ENCODE peak calls at places on chromosomes 1 and 21, in four cellular contexts. W is GM12891, X is HL-60, H is K562. R is an unnamed sample.

GRCh38 chr1:145759713-145760112 is 40.4 kb downstream of the CD160 start:
- DNase-seq in H (no peak), W (no peak), X (no peak), R (no peak)

GRCh38 chr1:16009030-16009460 is 5.0 kb downstream of the SRARP start:
- DNase-seq in H (peak), X (peak), W (no peak), R (no peak)

GRCh38 chr1:10556430-10557005 is 81.8 kb downstream of the PEX14 start:
- DNase-seq in H (peak), W (no peak), X (no peak), R (no peak)

GRCh38 chr1:64663654-64664053 is 81.2 kb upstream of the RAVER2 start:
- DNase-seq in X (peak), W (no peak), H (peak), R (no peak)

GRCh38 chr1:184621262-184621661 is 133.4 kb downstream of the EDEM3 start:
- DNase-seq in W (no peak), X (no peak), H (no peak), R (no peak)

GRCh38 chr1:78673120-78673519 is 23.5 kb downstream of the IFI44 start:
- DNase-seq in X (no peak), W (no peak), H (no peak), R (no peak)

GRCh38 chr1:204254031-204254661 is 40.4 kb upstream of the GOLT1A start:
- DNase-seq in H (no peak), X (peak), W (no peak), R (no peak)

GRCh38 chr1:194833111-194833510 is 1646.7 kb upstream of the B3GALT2 start:
- DNase-seq in X (no peak), W (no peak), H (no peak), R (no peak)

GRCh38 chr21:32423320-32423719 is 10.8 kb downstream of the EVA1C start:
- DNase-seq in X (no peak), H (no peak), W (no peak), R (no peak)

GRCh38 chr1:59266180-59266926 is 30.5 kb upstream of the FGGY start:
- DNase-seq in H (no peak), W (no peak), X (peak), R (peak)

GRCh38 chr1:41622859-41623732 is 138.6 kb upstream of the EDN2 start:
- DNase-seq in H (no peak), X (no peak), W (peak), R (peak)

GRCh38 chr1:201015551-201016091 is 7.9 kb downstream of the KIF21B start:
- DNase-seq in H (peak), W (no peak), X (peak), R (no peak)

GRCh38 chr1:37325509-37326437 is 148.6 kb upstream of the ZC3H12A start:
- DNase-seq in W (no peak), X (no peak), H (peak), R (no peak)

GRCh38 chr1:41319803-41320711 is 41.2 kb upstream of the FOXO6 start:
- DNase-seq in H (no peak), W (no peak), X (no peak), R (no peak)

GRCh38 chr1:31591425-31592093 is 15.2 kb downstream of the TINAGL1 start:
- DNase-seq in X (no peak), H (no peak), W (no peak), R (no peak)

GRCh38 chr1:178774263-178774662 is 49.2 kb downstream of the RALGPS2 start:
- DNase-seq in W (no peak), H (peak), X (no peak), R (no peak)

GRCh38 chr1:57300186-57300585 is 123.7 kb downstream of the DAB1 start:
- DNase-seq in W (no peak), X (no peak), H (no peak), R (no peak)

GRCh38 chr1:4634793-4635406 is 19.5 kb upstream of the AJAP1 start:
- DNase-seq in W (no peak), X (no peak), H (no peak), R (no peak)

GRCh38 chr1:66563094-66563800 is 29.3 kb downstream of the SGIP1 start:
- DNase-seq in W (no peak), X (no peak), H (no peak), R (no peak)

GRCh38 chr1:237795558-237795957 is 95.2 kb downstream of the ZP4 start:
- DNase-seq in W (no peak), H (no peak), X (no peak), R (no peak)

GRCh38 chr1:220789532-220790147 is 2.9 kb downstream of the MTARC1 start:
- DNase-seq in X (peak), W (no peak), H (no peak), R (no peak)

GRCh38 chr1:18592368-18592767 is 38.3 kb upstream of the PAX7 start:
- DNase-seq in W (no peak), H (no peak), X (no peak), R (no peak)

GRCh38 chr21:29299906-29300546 is 1.3 kb downstream of the BACH1 start:
- DNase-seq in X (peak), H (peak), W (no peak), R (peak)

GRCh38 chr1:248710305-248710900 is 7.8 kb upstream of the OR14I1 start:
- DNase-seq in X (peak), W (no peak), H (no peak), R (no peak)

GRCh38 chr1:31923905-31924304 is 14.3 kb downstream of the PTP4A2 start:
- DNase-seq in W (no peak), X (no peak), H (peak), R (no peak)

GRCh38 chr1:156733989-156734584 is 5.5 kb upstream of the ISG20L2 start:
- DNase-seq in W (no peak), X (no peak), H (no peak), R (no peak)

GRCh38 chr1:150156868-150157603 is 7.3 kb downstream of the PLEKHO1 start:
- DNase-seq in H (no peak), X (no peak), W (no peak), R (no peak)

GRCh38 chr1:182626527-182626926 is 22.3 kb upstream of the RGS16 start:
- DNase-seq in W (no peak), X (no peak), H (no peak), R (no peak)

GRCh38 chr1:102897537-102897936 is 210.8 kb downstream of the COL11A1 start:
- DNase-seq in H (no peak), W (no peak), X (no peak), R (no peak)

GRCh38 chr1:91071838-91072237 is 50.0 kb upstream of the ZNF644 start:
- DNase-seq in H (no peak), X (no peak), W (no peak), R (no peak)

GRCh38 chr1:227952374-227953021 is 4.8 kb upstream of the WNT9A start:
- DNase-seq in H (no peak), X (no peak), W (no peak), R (no peak)

GRCh38 chr1:104403883-104404282 is 654.2 kb downstream of the AMY1C start:
- DNase-seq in X (no peak), H (no peak), W (no peak), R (no peak)

GRCh38 chr1:44077421-44077820 is 41.2 kb upstream of the KLF17 start:
- DNase-seq in W (no peak), X (no peak), H (no peak), R (no peak)

GRCh38 chr1:224901087-224901486 is 28.4 kb upstream of the DNAH14 start:
- DNase-seq in X (no peak), W (no peak), H (no peak), R (no peak)

DNA sequence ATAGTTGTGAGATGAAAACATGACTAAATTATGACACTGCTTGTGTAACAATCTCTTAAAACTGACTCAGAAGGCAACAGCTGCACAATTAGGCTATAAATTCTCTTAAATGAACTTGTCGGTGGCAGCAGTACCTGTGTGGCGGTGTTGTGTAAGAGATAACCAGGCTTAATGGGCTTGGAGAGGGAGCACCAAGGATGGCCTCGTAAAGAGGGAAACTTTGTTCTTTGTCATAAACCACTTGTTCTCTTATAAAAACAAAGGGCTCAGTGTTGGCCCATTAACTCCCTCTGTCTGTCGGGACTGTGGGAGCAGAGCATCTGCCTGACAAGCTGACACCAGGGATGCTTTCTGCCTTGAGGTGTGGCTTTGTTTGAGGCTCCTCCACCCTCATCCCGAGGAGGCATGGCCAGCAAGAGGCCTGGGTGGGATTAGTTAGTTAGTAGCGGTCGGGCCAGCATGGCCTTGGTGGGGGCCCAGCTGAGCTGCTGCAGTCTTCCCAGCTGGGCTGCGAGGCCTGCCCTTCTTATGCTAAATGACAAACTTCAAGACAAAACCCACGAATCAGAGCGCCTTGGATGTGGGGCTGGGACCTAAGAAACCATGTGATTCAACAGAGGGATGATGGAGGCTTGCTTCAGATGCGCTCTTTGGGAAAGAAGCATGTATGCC is 171.4 kb downstream of the CAMTA1 start:
- DNase-seq in H (no peak), X (no peak), W (no peak), R (no peak)
- TF ChIP-seq SPI1 in H (no peak), X (no peak), W (no peak), R (no peak)

GRCh38 chr1:27176323-27176722 is 21.4 kb upstream of the SLC9A1 start:
- DNase-seq in H (no peak), W (no peak), X (no peak), R (no peak)

GRCh38 chr1:27180037-27180436 is 25.1 kb upstream of the SLC9A1 start:
- DNase-seq in X (no peak), W (no peak), H (no peak), R (no peak)

GRCh38 chr1:27176954-27177353 is 22.0 kb upstream of the SLC9A1 start:
- DNase-seq in W (no peak), H (no peak), X (no peak), R (no peak)

GRCh38 chr1:27179373-27179772 is 24.4 kb upstream of the SLC9A1 start:
- DNase-seq in X (no peak), W (no peak), H (no peak), R (no peak)
- TF ChIP-seq SPI1 in X (no peak), W (no peak), H (no peak), R (no peak)

GRCh38 chr21:42376338-42376982 is 10.1 kb upstream of the TFF1 start:
- DNase-seq in X (no peak), W (no peak), H (peak), R (no peak)
- TF ChIP-seq SPI1 in X (no peak), W (no peak), H (no peak), R (no peak)

GRCh38 chr1:117959364-117959763 is 29.8 kb downstream of the WDR3 start:
- DNase-seq in W (no peak), X (no peak), H (no peak), R (no peak)
- TF ChIP-seq SPI1 in W (no peak), X (no peak), H (no peak), R (no peak)

GRCh38 chr1:76951185-76951584 is 83.9 kb downstream of the ST6GALNAC5 start:
- DNase-seq in W (no peak), X (no peak), H (no peak), R (no peak)
- TF ChIP-seq SPI1 in W (no peak), X (no peak), H (no peak), R (no peak)